ENCODE peak calls at places on chromosomes 12 and 14, in six cellular contexts. E is IMR-90, L is fibroblast of pulmonary artery, I is foreskin melanocyte, G is EL, Q is fibroblast of the conjunctiva. H is an unnamed sample.

GRCh38 chr14:99511421-99512109 is 30.4 kb downstream of the CCNK start:
- DNase-seq in E (peak; percentile 67), L (no peak), I (no peak), G (peak; percentile 26), Q (no peak), H (peak; percentile 46)

GRCh38 chr12:112447106-112447505 is 28.4 kb downstream of the PTPN11 start:
- DNase-seq in E (no peak), L (no peak), I (no peak), G (no peak), Q (no peak), H (no peak)

GRCh38 chr14:68479247-68479646 is 313.6 kb downstream of the ZFP36L1 start:
- DNase-seq in E (peak; percentile 25), L (peak; percentile 62), I (no peak), G (peak; percentile 20), Q (no peak), H (no peak)

GRCh38 chr14:34361504-34362011 is 100.5 kb downstream of the SPTSSA start:
- DNase-seq in E (peak; percentile 11), L (peak; percentile 82), I (no peak), G (no peak), Q (no peak), H (no peak)

GRCh38 chr12:724194-724855 is 28.1 kb upstream of the WNK1 start:
- DNase-seq in E (no peak), L (no peak), I (no peak), G (no peak), Q (no peak), H (no peak)

GRCh38 chr12:67651380-67651695 is 2.8 kb downstream of the DYRK2 start:
- DNase-seq in E (peak; percentile 59), L (peak; percentile 60), I (no peak), G (peak; percentile 53), Q (peak; percentile 49), H (no peak)

GRCh38 chr14:54566410-54567223 is at the start of gene SAMD4A:
- DNase-seq in E (peak; percentile 86), L (peak; percentile 90), I (peak; percentile 72), G (peak; percentile 87), Q (peak; percentile 84), H (peak; percentile 84)

GRCh38 chr14:75489480-75489837 is 32.8 kb upstream of the BATF start:
- DNase-seq in E (no peak), L (no peak), I (no peak), G (no peak), Q (no peak), H (no peak)

GRCh38 chr12:131536337-131536736 is 174.6 kb upstream of the SFSWAP start:
- DNase-seq in E (no peak), L (no peak), I (no peak), G (no peak), Q (no peak), H (no peak)

GRCh38 chr14:89621791-89622638 is 205.0 kb upstream of the FOXN3 start:
- DNase-seq in E (no peak), L (no peak), I (no peak), G (no peak), Q (no peak), H (no peak)

GRCh38 chr12:57590892-57591566 is at the start of gene PIP4K2C:
- DNase-seq in E (peak; percentile 23), L (peak; percentile 36), I (peak; percentile 31), G (peak; percentile 69), Q (no peak), H (peak; percentile 77)

GRCh38 chr14:35403085-35403396 is 1.5 kb downstream of the NFKBIA start:
- DNase-seq in E (peak; percentile 58), L (peak; percentile 66), I (no peak), G (peak; percentile 33), Q (no peak), H (peak; percentile 56)

GRCh38 chr14:69010632-69011031 is 31.5 kb upstream of the ACTN1 start:
- DNase-seq in E (no peak), L (no peak), I (no peak), G (peak; percentile 41), Q (no peak), H (no peak)

GRCh38 chr12:46669720-46670119 is 156.1 kb downstream of the SLC38A4 start:
- DNase-seq in E (no peak), L (peak; percentile 29), I (no peak), G (no peak), Q (no peak), H (no peak)

GRCh38 chr12:96811083-96811482 is 96.0 kb upstream of the NEDD1 start:
- DNase-seq in E (peak; percentile 85), L (peak; percentile 90), I (no peak), G (peak; percentile 94), Q (no peak), H (no peak)

GRCh38 chr12:13197526-13198141 is 1.1 kb downstream of the EMP1 start:
- DNase-seq in E (peak; percentile 36), L (peak; percentile 70), I (no peak), G (peak; percentile 47), Q (peak; percentile 75), H (peak; percentile 64)

GRCh38 chr14:56205906-56206305 is 87.7 kb downstream of the PELI2 start:
- DNase-seq in E (no peak), L (no peak), I (no peak), G (no peak), Q (no peak), H (no peak)

GRCh38 chr12:41277019-41277770 is 89.1 kb downstream of the PDZRN4 start:
- DNase-seq in E (peak; percentile 52), L (peak; percentile 69), I (peak; percentile 32), G (peak; percentile 21), Q (peak; percentile 22), H (no peak)

GRCh38 chr12:77064891-77065360 is 443 bp downstream of the E2F7 start:
- DNase-seq in E (no peak), L (no peak), I (peak; percentile 18), G (no peak), Q (no peak), H (no peak)

GRCh38 chr14:61616524-61617185 is 78.7 kb upstream of the HIF1A start:
- DNase-seq in E (peak; percentile 89), L (peak; percentile 88), I (no peak), G (peak; percentile 75), Q (no peak), H (no peak)

GRCh38 chr12:121132601-121133481 is at the start of gene P2RX7:
- DNase-seq in E (peak; percentile 52), L (peak; percentile 38), I (peak; percentile 94), G (peak; percentile 80), Q (peak; percentile 55), H (peak; percentile 78)

GRCh38 chr14:74524076-74524812 is 30.7 kb downstream of the ISCA2 start:
- DNase-seq in E (peak; percentile 60), L (peak; percentile 13), I (no peak), G (no peak), Q (no peak), H (no peak)

GRCh38 chr12:52180971-52181628 is 10.7 kb downstream of the KRT80 start:
- DNase-seq in E (peak; percentile 42), L (no peak), I (no peak), G (peak; percentile 56), Q (no peak), H (no peak)

GRCh38 chr14:69077841-69078240 is 75.1 kb downstream of the DCAF5 start:
- DNase-seq in E (peak; percentile 92), L (peak; percentile 83), I (no peak), G (peak; percentile 93), Q (peak; percentile 51), H (no peak)

GRCh38 chr12:65821336-65821735 is 2.9 kb upstream of the HMGA2 start:
- DNase-seq in E (peak; percentile 36), L (no peak), I (peak; percentile 3), G (peak; percentile 31), Q (no peak), H (no peak)

GRCh38 chr12:52151859-52152783 is 39.7 kb downstream of the KRT80 start:
- DNase-seq in E (peak; percentile 41), L (peak; percentile 60), I (no peak), G (peak; percentile 64), Q (peak; percentile 43), H (peak; percentile 82)